ENCODE peak calls at places on chromosomes 5 and 9, in six cellular contexts. K is WERI-Rb-1, C is colonic mucosa, O is H7, D is sigmoid colon, Y is left ventricle myocardium inferior. Q is an unnamed sample. For H3K36me3, the result is how much of the 10 kb centered on the place peaks cover.

GRCh38 chr9:98215266-98215665 is 22.8 kb upstream of the CORO2A start:
- DNase-seq in K (no peak), C (no peak), O (peak), D (no peak), Y (no peak), Q (no peak)

GRCh38 chr9:110426052-110426709 is 88.5 kb upstream of the TXNDC8 start:
- DNase-seq in K (no peak), C (no peak), O (no peak), D (no peak), Y (no peak), Q (no peak)

GRCh38 chr5:91159647-91160046 is 223.5 kb downstream of the ARRDC3 start:
- DNase-seq in K (no peak), C (no peak), O (no peak), D (no peak), Y (no peak), Q (no peak)

GRCh38 chr5:151195622-151196021 is 28.3 kb downstream of the CCDC69 start:
- DNase-seq in K (no peak), C (no peak), O (no peak), D (no peak), Y (no peak), Q (no peak)

GRCh38 chr5:173477320-173478055 is 139.0 kb downstream of the BOD1 start:
- DNase-seq in K (no peak), C (no peak), O (no peak), D (no peak), Y (no peak), Q (no peak)

GRCh38 chr5:166365164-166365563 is 1926.3 kb upstream of the WWC1 start:
- DNase-seq in K (peak), C (no peak), O (no peak), D (no peak), Y (no peak), Q (no peak)

GRCh38 chr9:83238871-83239624 is 176.1 kb upstream of the RASEF start:
- DNase-seq in K (no peak), C (peak), O (no peak), D (no peak), Y (no peak), Q (no peak)

GRCh38 chr9:69976165-69976564 is 67.5 kb upstream of the MAMDC2 start:
- DNase-seq in K (peak), C (no peak), O (no peak), D (no peak), Y (no peak), Q (no peak)

GRCh38 chr9:130973686-130974281 is 34.7 kb upstream of the FIBCD1 start:
- DNase-seq in K (peak), C (no peak), O (peak), D (no peak), Y (no peak), Q (no peak)

GRCh38 chr9:36793277-36793676 is 220.6 kb downstream of the MELK start:
- DNase-seq in K (peak), C (no peak), O (peak), D (no peak), Y (no peak), Q (no peak)

GRCh38 chr5:55821731-55822512 is 29.2 kb upstream of the IL31RA start:
- DNase-seq in K (no peak), C (no peak), O (peak), D (no peak), Y (no peak), Q (peak)

GRCh38 chr9:14139287-14139686 is 174.7 kb downstream of the NFIB start:
- DNase-seq in K (no peak), C (no peak), O (no peak), D (no peak), Y (no peak), Q (no peak)

GRCh38 chr5:73321757-73322452 is 126.7 kb downstream of the FOXD1 start:
- DNase-seq in K (no peak), C (no peak), O (no peak), D (no peak), Y (no peak), Q (no peak)

GRCh38 chr9:1294641-1295040 is 244.5 kb downstream of the DMRT2 start:
- DNase-seq in K (no peak), C (no peak), O (no peak), D (no peak), Y (no peak), Q (no peak)

GRCh38 chr9:131254107-131254491 is 22.2 kb downstream of the FAM78A start:
- DNase-seq in K (no peak), C (no peak), O (peak), D (no peak), Y (peak), Q (no peak)

GRCh38 chr5:76152161-76152560 is 69.0 kb downstream of the SV2C start:
- DNase-seq in K (no peak), C (no peak), O (no peak), D (no peak), Y (no peak), Q (no peak)

GRCh38 chr5:29462261-29462660 is 1731.2 kb upstream of the CDH6 start:
- DNase-seq in K (no peak), C (no peak), O (no peak), D (no peak), Y (no peak), Q (no peak)

GRCh38 chr5:34488984-34489383 is 167.1 kb upstream of the RAI14 start:
- DNase-seq in K (no peak), C (no peak), O (no peak), D (no peak), Y (no peak), Q (no peak)

DNA sequence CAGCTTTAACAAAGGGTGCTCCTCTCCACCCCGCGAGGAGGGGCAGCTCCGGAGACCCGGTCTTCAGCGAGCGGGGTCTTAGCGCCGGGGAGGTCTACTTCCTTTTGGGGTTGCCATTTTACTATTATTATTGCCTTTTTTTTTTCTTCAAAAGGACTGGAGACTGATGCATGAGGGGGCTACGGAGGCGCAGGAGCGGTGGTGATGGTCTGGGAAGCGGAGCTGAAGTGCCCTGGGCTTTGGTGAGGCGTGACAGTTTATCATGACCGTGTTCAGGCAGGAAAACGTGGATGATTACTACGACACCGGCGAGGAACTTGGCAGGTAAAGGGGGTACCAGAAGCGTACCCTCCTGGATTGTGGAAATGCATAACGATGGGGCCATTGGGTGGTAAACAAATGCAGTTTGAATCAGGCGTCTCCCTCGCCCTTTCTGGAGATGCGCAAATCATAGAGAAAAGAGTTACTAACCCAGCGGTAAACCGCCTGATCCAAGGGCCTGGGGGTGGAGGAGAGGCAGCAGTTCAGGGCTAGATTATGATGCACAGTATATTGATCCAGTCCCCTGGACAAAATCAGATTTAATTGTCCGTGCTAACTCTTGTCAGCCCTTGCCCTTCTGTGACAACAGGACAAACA is 1.3 kb downstream of the DAPK1 start:
- DNase-seq in K (peak), C (no peak), O (peak), D (no peak), Y (no peak), Q (no peak)
- H3K4me3 ChIP-seq in K (peak), C (peak), O (peak), D (peak), Y (peak), Q (peak)

GRCh38 chr5:14374100-14374499 is 207.5 kb upstream of the OTULINL start:
- DNase-seq in K (no peak), C (no peak), O (no peak), D (no peak), Y (no peak), Q (no peak)
- H3K36me3 ChIP-seq in K (under half), C (under half), O (under half), D (half or more), Y (half or more), Q (under half)

GRCh38 chr5:157672976-157673375 is 1.6 kb downstream of the C5orf52 start:
- DNase-seq in K (no peak), C (no peak), O (no peak), D (no peak), Y (no peak), Q (no peak)

GRCh38 chr5:157669701-157670097 is 1.6 kb upstream of the C5orf52 start:
- DNase-seq in K (peak), C (peak), O (no peak), D (no peak), Y (no peak), Q (no peak)

GRCh38 chr5:157668356-157668755 is 3.0 kb upstream of the C5orf52 start:
- DNase-seq in K (no peak), C (no peak), O (no peak), D (no peak), Y (no peak), Q (no peak)

GRCh38 chr5:157671592-157672330 is 428 bp downstream of the C5orf52 start:
- DNase-seq in K (no peak), C (peak), O (no peak), D (no peak), Y (no peak), Q (no peak)

DNA sequence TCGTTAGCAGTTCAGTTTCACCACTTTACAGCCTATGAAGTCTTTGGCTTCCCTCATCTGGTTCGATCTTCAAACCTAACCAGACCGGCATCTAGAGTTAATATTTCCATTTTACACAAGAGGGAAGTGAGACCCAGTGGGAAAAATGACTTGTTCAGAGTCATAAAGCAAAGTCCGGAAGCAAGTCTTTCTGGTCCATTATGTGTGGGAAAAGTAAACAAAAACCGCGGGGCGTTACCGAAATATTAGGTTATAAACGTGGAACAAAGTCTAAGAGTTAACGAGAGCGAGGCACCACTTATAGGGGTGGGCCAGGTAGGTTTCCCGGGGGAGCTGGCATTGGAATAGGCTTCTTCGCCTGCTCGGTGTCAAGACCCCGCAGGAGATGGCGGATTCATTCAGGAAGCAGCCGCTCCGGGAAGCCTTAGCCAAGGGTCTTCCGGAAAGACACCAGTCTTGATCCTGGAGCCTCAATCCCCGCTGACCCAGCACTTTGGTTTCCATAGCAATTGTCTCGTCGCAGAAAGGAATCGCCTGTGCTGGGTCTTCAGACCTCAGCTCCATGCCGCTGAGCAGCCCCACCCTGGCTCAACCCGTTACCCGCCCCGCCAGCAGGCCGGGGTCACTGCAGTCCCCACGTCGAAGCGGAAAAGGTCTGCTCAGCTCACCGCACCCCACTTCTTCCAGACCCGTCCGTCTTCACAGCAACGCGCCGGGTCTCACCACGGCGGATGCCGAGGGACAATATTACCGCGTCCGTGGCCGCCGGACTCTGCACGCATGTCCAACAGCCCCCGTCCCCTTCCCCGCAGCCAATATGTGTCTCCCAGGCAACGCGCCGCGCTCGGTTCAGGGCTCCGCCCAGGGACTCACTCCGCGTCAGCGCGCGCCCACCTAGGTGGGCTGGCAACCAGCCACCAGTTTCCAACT is at the start of gene C5orf52:
- DNase-seq in K (no peak), C (peak), O (peak), D (peak), Y (peak), Q (peak)
- H3K4me3 ChIP-seq in K (no peak), C (peak), O (peak), D (peak), Y (peak), Q (peak)

DNA sequence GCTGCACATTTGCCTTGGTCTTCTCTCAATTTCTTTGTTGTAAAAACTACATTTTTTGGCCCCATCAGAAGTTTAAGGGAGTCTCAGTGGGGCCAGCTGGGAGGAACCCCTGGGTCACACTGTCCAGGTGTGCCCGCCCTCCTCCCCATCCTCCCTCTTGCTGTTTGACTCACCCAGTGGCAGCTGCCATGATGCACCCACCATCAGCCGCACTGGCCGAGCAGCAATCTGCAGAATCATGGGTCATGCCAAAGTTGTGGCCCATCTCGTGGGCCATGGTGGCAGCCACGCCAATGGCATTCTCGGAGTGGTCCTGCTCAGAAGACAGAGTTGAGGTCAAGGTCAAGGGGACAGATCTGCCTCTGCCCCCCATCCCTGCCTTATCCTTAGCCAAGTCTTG is 45.5 kb downstream of the NIPAL4 start:
- DNase-seq in K (no peak), C (no peak), O (no peak), D (peak), Y (no peak), Q (no peak)
- H3K36me3 ChIP-seq in K (under half), C (under half), O (under half), D (half or more), Y (under half), Q (under half)

GRCh38 chr9:133608382-133608781 is 807 bp downstream of the FAM163B start:
- DNase-seq in K (no peak), C (no peak), O (no peak), D (no peak), Y (peak), Q (no peak)

GRCh38 chr9:133609311-133610098 is at the start of gene FAM163B:
- DNase-seq in K (peak), C (no peak), O (peak), D (no peak), Y (peak), Q (peak)

GRCh38 chr9:133607381-133607780 is 1.8 kb downstream of the FAM163B start:
- DNase-seq in K (no peak), C (no peak), O (no peak), D (no peak), Y (no peak), Q (no peak)

GRCh38 chr9:133607976-133608375 is 1.2 kb downstream of the FAM163B start:
- DNase-seq in K (no peak), C (no peak), O (no peak), D (no peak), Y (peak), Q (no peak)

GRCh38 chr9:133608881-133609280 is 308 bp downstream of the FAM163B start:
- DNase-seq in K (no peak), C (no peak), O (no peak), D (no peak), Y (no peak), Q (no peak)
- H3K4me3 ChIP-seq in K (peak), C (no peak), O (peak), D (no peak), Y (peak), Q (no peak)

GRCh38 chr9:92983984-92984589 is 36.8 kb downstream of the FGD3 start:
- DNase-seq in K (peak), C (no peak), O (no peak), D (no peak), Y (no peak), Q (no peak)
- H3K36me3 ChIP-seq in K (under half), C (under half), O (under half), D (under half), Y (under half), Q (under half)

Q was measured in testis.